ENCODE peak calls at places on chromosomes 7 and 10, in four cellular contexts. N, M, O and D are unnamed samples.

GRCh38 chr7:29289156-29290021 is 94.8 kb downstream of the CHN2 start:
- DNase-seq in N (peak; percentile 44), M (no peak), O (peak; percentile 50), D (no peak)

GRCh38 chr10:24349379-24350110 is 140.6 kb downstream of the KIAA1217 start:
- DNase-seq in N (peak; percentile 57), M (no peak), O (peak; percentile 69), D (peak; percentile 43)

GRCh38 chr7:77738871-77739270 is 42.6 kb downstream of the RSBN1L start:
- DNase-seq in N (peak; percentile 70), M (no peak), O (peak; percentile 65), D (peak; percentile 88)

GRCh38 chr10:86345296-86346168 is 21.1 kb downstream of the GRID1 start:
- DNase-seq in N (no peak), M (no peak), O (no peak), D (no peak)

GRCh38 chr10:10786334-10787090 is 231.2 kb upstream of the CELF2 start:
- DNase-seq in N (peak; percentile 83), M (no peak), O (peak; percentile 82), D (peak; percentile 71)

GRCh38 chr10:19966751-19967150 is 150.5 kb downstream of the PLXDC2 start:
- DNase-seq in N (no peak), M (no peak), O (peak; percentile 78), D (peak; percentile 56)

GRCh38 chr10:24382979-24383663 is 174.2 kb downstream of the KIAA1217 start:
- DNase-seq in N (peak; percentile 14), M (no peak), O (no peak), D (no peak)

GRCh38 chr10:2985729-2986232 is 81.6 kb upstream of the PFKP start:
- DNase-seq in N (peak; percentile 51), M (no peak), O (peak; percentile 43), D (no peak)

GRCh38 chr7:40331915-40332314 is 197.1 kb downstream of the SUGCT start:
- DNase-seq in N (no peak), M (no peak), O (no peak), D (no peak)

GRCh38 chr7:47180268-47180826 is 401.6 kb downstream of the TNS3 start:
- DNase-seq in N (peak; percentile 78), M (no peak), O (peak; percentile 86), D (peak; percentile 75)

GRCh38 chr10:118541718-118542117 is 53.7 kb downstream of the PRLHR start:
- DNase-seq in N (no peak), M (no peak), O (no peak), D (no peak)

GRCh38 chr7:105429746-105430612 is 41.3 kb upstream of the SRPK2 start:
- DNase-seq in N (peak; percentile 71), M (peak; percentile 15), O (peak; percentile 73), D (peak; percentile 47)

GRCh38 chr10:36538945-36539586 is 586.3 kb upstream of the ANKRD30A start:
- DNase-seq in N (peak; percentile 83), M (no peak), O (peak; percentile 43), D (peak; percentile 29)

GRCh38 chr7:148803094-148803493 is 81.0 kb downstream of the EZH2 start:
- DNase-seq in N (no peak), M (no peak), O (no peak), D (no peak)

GRCh38 chr7:111137296-111138195 is 46.6 kb downstream of the LRRN3 start:
- DNase-seq in N (peak; percentile 75), M (peak; percentile 5), O (peak; percentile 66), D (peak; percentile 33)

GRCh38 chr7:105353752-105354328 is 34.9 kb downstream of the SRPK2 start:
- DNase-seq in N (peak; percentile 79), M (no peak), O (peak; percentile 68), D (peak; percentile 63)

GRCh38 chr7:157928808-157929425 is 592.1 kb downstream of the DNAJB6 start:
- DNase-seq in N (no peak), M (no peak), O (no peak), D (no peak)

GRCh38 chr10:79292789-79293746 is 54.2 kb upstream of the PPIF start:
- DNase-seq in N (no peak), M (no peak), O (no peak), D (peak; percentile 11)

GRCh38 chr10:122461729-122462532 is 578 bp downstream of the HTRA1 start:
- DNase-seq in N (peak; percentile 16), M (no peak), O (peak; percentile 32), D (no peak)

GRCh38 chr10:58517071-58517470 is 4.4 kb downstream of the BICC1 start:
- DNase-seq in N (no peak), M (no peak), O (no peak), D (no peak)

GRCh38 chr7:114715907-114716306 is 206.0 kb upstream of the MDFIC start:
- DNase-seq in N (no peak), M (no peak), O (no peak), D (peak; percentile 12)

GRCh38 chr7:117157121-117157870 is 165.6 kb downstream of the WNT2 start:
- DNase-seq in N (peak; percentile 89), M (no peak), O (peak; percentile 85), D (peak; percentile 64)

GRCh38 chr7:124765401-124766352 is at the start of gene GPR37:
- DNase-seq in N (peak; percentile 21), M (no peak), O (peak; percentile 81), D (peak; percentile 83)

GRCh38 chr7:46930336-46930735 is 651.6 kb downstream of the TNS3 start:
- DNase-seq in N (peak; percentile 95), M (no peak), O (peak; percentile 97), D (peak; percentile 97)

GRCh38 chr10:78473016-78473415 is 439.4 kb downstream of the RPS24 start:
- DNase-seq in N (no peak), M (no peak), O (no peak), D (no peak)

GRCh38 chr10:124942317-124943169 is 620 bp downstream of the ZRANB1 start:
- DNase-seq in N (no peak), M (no peak), O (no peak), D (peak; percentile 30)

GRCh38 chr10:14010083-14010551 is 320.6 kb downstream of the FRMD4A start:
- DNase-seq in N (peak; percentile 85), M (no peak), O (peak; percentile 70), D (peak; percentile 89)
- H3K4me3 ChIP-seq in N (peak overlapping the region; percentile 28), M (peak overlapping the region; percentile 43), O (peak overlapping the region; percentile 65), D (peak overlapping the region; percentile 58)

DNA sequence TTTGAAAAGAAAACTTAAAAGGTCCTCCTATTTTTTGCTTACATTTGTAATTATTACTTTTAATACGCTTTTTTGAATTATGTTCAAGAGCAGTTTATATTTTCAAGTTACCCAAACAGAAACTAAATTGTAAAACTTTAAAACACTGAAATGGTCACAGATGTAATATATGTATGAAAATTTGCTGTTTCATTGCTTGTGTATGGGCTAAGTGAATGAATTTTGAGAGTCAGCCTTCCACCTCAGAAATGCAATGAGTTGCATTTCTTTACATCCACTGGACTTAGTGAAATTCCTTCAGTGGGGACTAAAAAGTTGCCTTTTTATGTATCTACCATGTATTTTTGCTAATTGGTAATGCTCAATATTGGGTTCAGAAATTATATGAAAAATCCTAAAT is 1.6 kb downstream of the VPS26A start:
- DNase-seq in N (no peak), M (no peak), O (no peak), D (no peak)
- H3K4me3 ChIP-seq in N (peak overlapping the region; percentile 90), M (peak overlapping the region; percentile 88), O (peak overlapping the region; percentile 86), D (peak overlapping the region; percentile 76)

DNA sequence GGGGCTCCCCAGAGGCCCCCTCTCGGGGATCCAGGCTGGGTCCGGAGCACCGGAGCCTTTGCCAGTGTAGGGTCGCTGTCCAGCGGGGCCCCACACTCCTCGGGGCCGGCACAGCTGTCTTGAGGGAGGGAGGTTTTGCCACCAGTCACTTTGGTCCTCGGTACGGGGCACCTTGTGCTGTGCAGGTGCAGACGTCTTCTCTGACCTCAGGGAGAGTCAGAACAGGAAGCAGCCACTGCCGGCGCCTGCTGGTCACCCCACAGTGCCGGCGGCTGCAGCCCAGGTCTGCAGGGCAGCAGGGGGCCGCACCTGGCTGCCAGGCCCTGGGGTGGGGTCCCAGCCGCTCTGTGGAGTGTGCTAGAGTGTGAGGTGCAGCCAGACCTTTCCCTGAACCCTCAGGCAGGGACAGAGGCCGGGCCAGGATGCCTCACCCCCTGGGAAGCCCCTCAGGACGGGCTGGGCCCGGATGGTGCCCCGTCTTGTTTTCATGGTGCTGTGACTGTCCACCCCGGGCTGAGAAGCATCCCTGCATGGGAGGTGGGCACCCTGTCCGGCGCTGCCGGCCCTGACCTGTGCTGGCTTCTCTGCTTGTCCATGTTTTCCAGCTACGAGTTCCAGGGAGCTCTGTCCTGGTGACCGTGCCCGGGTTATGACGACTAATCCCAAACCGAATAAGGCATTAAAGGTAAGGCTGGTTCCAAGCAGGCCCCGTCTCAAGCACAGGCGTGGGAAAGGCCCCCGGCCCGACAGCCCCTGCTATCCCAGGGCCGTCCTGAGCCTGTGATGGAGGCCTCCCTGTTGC is 8.2 kb downstream of the MAFK start:
- DNase-seq in N (no peak), M (no peak), O (no peak), D (no peak)
- H3K4me3 ChIP-seq in N (peak overlapping the region; percentile 25), M (no peak overlapping the region), O (peak overlapping the region; percentile 58), D (peak overlapping the region; percentile 62)

GRCh38 chr10:72319416-72320254 is 35.1 kb downstream of the DNAJB12 start:
- DNase-seq in N (peak; percentile 94), M (peak; percentile 80), O (peak; percentile 95), D (peak; percentile 96)
- H3K4me3 ChIP-seq in N (peak overlapping the region; percentile 6), M (peak overlapping the region; percentile 61), O (peak overlapping the region; percentile 34), D (peak overlapping the region; percentile 51)

GRCh38 chr10:73494213-73494612 is 1.6 kb downstream of the PPP3CB start:
- DNase-seq in N (no peak), M (no peak), O (no peak), D (no peak)

GRCh38 chr10:73495226-73495883 is 469 bp downstream of the PPP3CB start:
- DNase-seq in N (peak; percentile 90), M (peak; percentile 86), O (peak; percentile 87), D (peak; percentile 93)

GRCh38 chr10:73494877-73495225 is 973 bp downstream of the PPP3CB start:
- DNase-seq in N (peak; percentile 38), M (no peak), O (peak; percentile 36), D (peak; percentile 48)

GRCh38 chr10:73495884-73496674 is at the start of gene PPP3CB:
- DNase-seq in N (peak; percentile 98), M (peak; percentile 86), O (peak; percentile 98), D (peak; percentile 99)

GRCh38 chr10:73493781-73494180 is 2.0 kb downstream of the PPP3CB start:
- DNase-seq in N (peak; percentile 81), M (no peak), O (peak; percentile 68), D (peak; percentile 24)
- H3K4me3 ChIP-seq in N (no peak overlapping the region), M (peak overlapping the region; percentile 22), O (peak overlapping the region; percentile 4), D (peak overlapping the region; percentile 94)

GRCh38 chr7:14734839-14735321 is 167.7 kb downstream of the DGKB start:
- DNase-seq in N (no peak), M (no peak), O (peak; percentile 14), D (no peak)
- H3K4me3 ChIP-seq in N (no peak overlapping the region), M (no peak overlapping the region), O (no peak overlapping the region), D (no peak overlapping the region)

GRCh38 chr10:93086289-93086688 is 12.6 kb downstream of the CYP26A1 start:
- DNase-seq in N (no peak), M (no peak), O (no peak), D (no peak)
- H3K4me3 ChIP-seq in N (no peak overlapping the region), M (no peak overlapping the region), O (no peak overlapping the region), D (no peak overlapping the region)

DNA sequence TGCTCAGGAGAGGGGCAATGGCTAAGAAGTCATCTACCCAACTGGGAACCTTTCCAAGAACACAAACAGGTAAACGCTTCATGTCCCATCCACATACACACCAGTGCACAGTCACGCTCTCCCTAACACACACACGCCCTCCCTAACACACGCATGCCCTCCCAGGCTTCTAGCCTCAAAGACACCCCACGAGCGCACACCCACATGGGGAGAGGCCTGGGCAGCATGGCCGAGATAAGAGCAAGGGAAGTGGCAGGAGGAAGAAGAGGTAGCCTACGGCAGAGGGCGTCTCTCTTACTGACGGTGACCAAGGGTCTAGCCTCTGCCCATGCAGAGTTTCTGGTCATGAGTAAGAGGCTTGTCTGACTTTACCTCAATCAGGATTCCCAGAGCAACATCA is 3.1 kb downstream of the CYREN start:
- DNase-seq in N (no peak), M (no peak), O (no peak), D (no peak)
- H3K4me3 ChIP-seq in N (no peak overlapping the region), M (no peak overlapping the region), O (no peak overlapping the region), D (no peak overlapping the region)